ENCODE peak calls at places on chromosomes 6 and 20, in nine cellular contexts. One of them, this sample, is unnamed.

GRCh38 chr6:5996701-5997419 is 9.9 kb downstream of the NRN1 start:
- DNase-seq in T-helper 2 cell: no peak
- DNase-seq in GM20000: peak; percentile 29
- DNase-seq in midbrain: no peak
- DNase-seq in activated T-cell treated with anti-CD3 and anti-CD28 coated beads for 4 hours: no peak
- DNase-seq in stimulated activated effector memory CD8-positive, alpha-beta T cell treated with anti-CD3 and anti-CD28 coated beads, Interleukin-12 subunit alpha, Interleukin-12 subunit beta, amount 100 ng/mL, for 72 hours: no peak
- DNase-seq in LoVo: peak; percentile 61
- DNase-seq in mammary epithelial cell: peak; percentile 23
- DNase-seq in CD4-positive, alpha-beta memory T cell: no peak
- DNase-seq in this sample: no peak

GRCh38 chr6:54282186-54282585 is 26.1 kb upstream of the TINAG start:
- DNase-seq in T-helper 2 cell: no peak
- DNase-seq in GM20000: no peak
- DNase-seq in midbrain: no peak
- DNase-seq in activated T-cell treated with anti-CD3 and anti-CD28 coated beads for 4 hours: no peak
- DNase-seq in stimulated activated effector memory CD8-positive, alpha-beta T cell treated with anti-CD3 and anti-CD28 coated beads, Interleukin-12 subunit alpha, Interleukin-12 subunit beta, amount 100 ng/mL, for 72 hours: no peak
- DNase-seq in LoVo: peak; percentile 10
- DNase-seq in mammary epithelial cell: peak; percentile 70
- DNase-seq in CD4-positive, alpha-beta memory T cell: no peak
- DNase-seq in this sample: no peak

GRCh38 chr6:56820060-56820459 is 134.8 kb upstream of the BEND6 start:
- DNase-seq in T-helper 2 cell: no peak
- DNase-seq in GM20000: no peak
- DNase-seq in midbrain: no peak
- DNase-seq in activated T-cell treated with anti-CD3 and anti-CD28 coated beads for 4 hours: no peak
- DNase-seq in stimulated activated effector memory CD8-positive, alpha-beta T cell treated with anti-CD3 and anti-CD28 coated beads, Interleukin-12 subunit alpha, Interleukin-12 subunit beta, amount 100 ng/mL, for 72 hours: no peak
- DNase-seq in LoVo: no peak
- DNase-seq in mammary epithelial cell: no peak
- DNase-seq in CD4-positive, alpha-beta memory T cell: no peak
- DNase-seq in this sample: no peak

GRCh38 chr6:139638179-139638872 is 263.9 kb upstream of the CITED2 start:
- DNase-seq in T-helper 2 cell: no peak
- DNase-seq in GM20000: no peak
- DNase-seq in midbrain: no peak
- DNase-seq in activated T-cell treated with anti-CD3 and anti-CD28 coated beads for 4 hours: no peak
- DNase-seq in stimulated activated effector memory CD8-positive, alpha-beta T cell treated with anti-CD3 and anti-CD28 coated beads, Interleukin-12 subunit alpha, Interleukin-12 subunit beta, amount 100 ng/mL, for 72 hours: no peak
- DNase-seq in LoVo: no peak
- DNase-seq in mammary epithelial cell: no peak
- DNase-seq in CD4-positive, alpha-beta memory T cell: no peak
- DNase-seq in this sample: no peak

GRCh38 chr6:151738267-151738666 is 69.2 kb upstream of the ESR1 start:
- DNase-seq in T-helper 2 cell: no peak
- DNase-seq in GM20000: no peak
- DNase-seq in midbrain: no peak
- DNase-seq in activated T-cell treated with anti-CD3 and anti-CD28 coated beads for 4 hours: no peak
- DNase-seq in stimulated activated effector memory CD8-positive, alpha-beta T cell treated with anti-CD3 and anti-CD28 coated beads, Interleukin-12 subunit alpha, Interleukin-12 subunit beta, amount 100 ng/mL, for 72 hours: no peak
- DNase-seq in LoVo: no peak
- DNase-seq in mammary epithelial cell: no peak
- DNase-seq in CD4-positive, alpha-beta memory T cell: no peak
- DNase-seq in this sample: no peak

GRCh38 chr20:58464838-58465237 is 50.4 kb downstream of the APCDD1L start:
- DNase-seq in T-helper 2 cell: no peak
- DNase-seq in GM20000: no peak
- DNase-seq in midbrain: no peak
- DNase-seq in activated T-cell treated with anti-CD3 and anti-CD28 coated beads for 4 hours: no peak
- DNase-seq in stimulated activated effector memory CD8-positive, alpha-beta T cell treated with anti-CD3 and anti-CD28 coated beads, Interleukin-12 subunit alpha, Interleukin-12 subunit beta, amount 100 ng/mL, for 72 hours: no peak
- DNase-seq in LoVo: no peak
- DNase-seq in mammary epithelial cell: no peak
- DNase-seq in CD4-positive, alpha-beta memory T cell: no peak
- DNase-seq in this sample: no peak

GRCh38 chr6:156416392-156416791 is 360.8 kb upstream of the ARID1B start:
- DNase-seq in T-helper 2 cell: no peak
- DNase-seq in GM20000: no peak
- DNase-seq in midbrain: no peak
- DNase-seq in activated T-cell treated with anti-CD3 and anti-CD28 coated beads for 4 hours: no peak
- DNase-seq in stimulated activated effector memory CD8-positive, alpha-beta T cell treated with anti-CD3 and anti-CD28 coated beads, Interleukin-12 subunit alpha, Interleukin-12 subunit beta, amount 100 ng/mL, for 72 hours: no peak
- DNase-seq in LoVo: no peak
- DNase-seq in mammary epithelial cell: no peak
- DNase-seq in CD4-positive, alpha-beta memory T cell: no peak
- DNase-seq in this sample: no peak

GRCh38 chr6:21773199-21773974 is 179.8 kb downstream of the SOX4 start:
- DNase-seq in T-helper 2 cell: no peak
- DNase-seq in GM20000: no peak
- DNase-seq in midbrain: no peak
- DNase-seq in activated T-cell treated with anti-CD3 and anti-CD28 coated beads for 4 hours: no peak
- DNase-seq in stimulated activated effector memory CD8-positive, alpha-beta T cell treated with anti-CD3 and anti-CD28 coated beads, Interleukin-12 subunit alpha, Interleukin-12 subunit beta, amount 100 ng/mL, for 72 hours: no peak
- DNase-seq in LoVo: no peak
- DNase-seq in mammary epithelial cell: no peak
- DNase-seq in CD4-positive, alpha-beta memory T cell: no peak
- DNase-seq in this sample: no peak

GRCh38 chr6:44041461-44042260 is 85.6 kb downstream of the MRPL14 start:
- DNase-seq in T-helper 2 cell: no peak
- DNase-seq in GM20000: no peak
- DNase-seq in midbrain: no peak
- DNase-seq in activated T-cell treated with anti-CD3 and anti-CD28 coated beads for 4 hours: no peak
- DNase-seq in stimulated activated effector memory CD8-positive, alpha-beta T cell treated with anti-CD3 and anti-CD28 coated beads, Interleukin-12 subunit alpha, Interleukin-12 subunit beta, amount 100 ng/mL, for 72 hours: no peak
- DNase-seq in LoVo: peak; percentile 22
- DNase-seq in mammary epithelial cell: peak; percentile 96
- DNase-seq in CD4-positive, alpha-beta memory T cell: no peak
- DNase-seq in this sample: no peak

GRCh38 chr6:38847497-38847896 is 132.4 kb downstream of the DNAH8 start:
- DNase-seq in T-helper 2 cell: no peak
- DNase-seq in GM20000: no peak
- DNase-seq in midbrain: no peak
- DNase-seq in activated T-cell treated with anti-CD3 and anti-CD28 coated beads for 4 hours: no peak
- DNase-seq in stimulated activated effector memory CD8-positive, alpha-beta T cell treated with anti-CD3 and anti-CD28 coated beads, Interleukin-12 subunit alpha, Interleukin-12 subunit beta, amount 100 ng/mL, for 72 hours: no peak
- DNase-seq in LoVo: no peak
- DNase-seq in mammary epithelial cell: no peak
- DNase-seq in CD4-positive, alpha-beta memory T cell: no peak
- DNase-seq in this sample: no peak

GRCh38 chr20:58127731-58128130 is 100.7 kb downstream of the ANKRD60 start:
- DNase-seq in T-helper 2 cell: no peak
- DNase-seq in GM20000: no peak
- DNase-seq in midbrain: no peak
- DNase-seq in activated T-cell treated with anti-CD3 and anti-CD28 coated beads for 4 hours: no peak
- DNase-seq in stimulated activated effector memory CD8-positive, alpha-beta T cell treated with anti-CD3 and anti-CD28 coated beads, Interleukin-12 subunit alpha, Interleukin-12 subunit beta, amount 100 ng/mL, for 72 hours: no peak
- DNase-seq in LoVo: peak; percentile 63
- DNase-seq in mammary epithelial cell: peak; percentile 99
- DNase-seq in CD4-positive, alpha-beta memory T cell: no peak
- DNase-seq in this sample: no peak

GRCh38 chr6:155313602-155314091 is 637 bp downstream of the TFB1M start:
- DNase-seq in T-helper 2 cell: no peak
- DNase-seq in GM20000: no peak
- DNase-seq in midbrain: no peak
- DNase-seq in activated T-cell treated with anti-CD3 and anti-CD28 coated beads for 4 hours: no peak
- DNase-seq in stimulated activated effector memory CD8-positive, alpha-beta T cell treated with anti-CD3 and anti-CD28 coated beads, Interleukin-12 subunit alpha, Interleukin-12 subunit beta, amount 100 ng/mL, for 72 hours: no peak
- DNase-seq in LoVo: peak; percentile 35
- DNase-seq in mammary epithelial cell: peak; percentile 30
- DNase-seq in CD4-positive, alpha-beta memory T cell: peak; percentile 8
- DNase-seq in this sample: no peak

GRCh38 chr20:3121271-3121911 is 36.9 kb upstream of the AVP start:
- DNase-seq in T-helper 2 cell: no peak
- DNase-seq in GM20000: no peak
- DNase-seq in midbrain: no peak
- DNase-seq in activated T-cell treated with anti-CD3 and anti-CD28 coated beads for 4 hours: no peak
- DNase-seq in stimulated activated effector memory CD8-positive, alpha-beta T cell treated with anti-CD3 and anti-CD28 coated beads, Interleukin-12 subunit alpha, Interleukin-12 subunit beta, amount 100 ng/mL, for 72 hours: no peak
- DNase-seq in LoVo: no peak
- DNase-seq in mammary epithelial cell: no peak
- DNase-seq in CD4-positive, alpha-beta memory T cell: peak; percentile 48
- DNase-seq in this sample: no peak

GRCh38 chr6:89369009-89369408 is 16.5 kb upstream of the UBE2J1 start:
- DNase-seq in T-helper 2 cell: no peak
- DNase-seq in GM20000: no peak
- DNase-seq in midbrain: peak; percentile 23
- DNase-seq in activated T-cell treated with anti-CD3 and anti-CD28 coated beads for 4 hours: no peak
- DNase-seq in stimulated activated effector memory CD8-positive, alpha-beta T cell treated with anti-CD3 and anti-CD28 coated beads, Interleukin-12 subunit alpha, Interleukin-12 subunit beta, amount 100 ng/mL, for 72 hours: no peak
- DNase-seq in LoVo: no peak
- DNase-seq in mammary epithelial cell: peak; percentile 54
- DNase-seq in CD4-positive, alpha-beta memory T cell: no peak
- DNase-seq in this sample: no peak

GRCh38 chr6:34092631-34093030 is 53.3 kb downstream of the GRM4 start:
- DNase-seq in T-helper 2 cell: no peak
- DNase-seq in GM20000: no peak
- DNase-seq in midbrain: no peak
- DNase-seq in activated T-cell treated with anti-CD3 and anti-CD28 coated beads for 4 hours: no peak
- DNase-seq in stimulated activated effector memory CD8-positive, alpha-beta T cell treated with anti-CD3 and anti-CD28 coated beads, Interleukin-12 subunit alpha, Interleukin-12 subunit beta, amount 100 ng/mL, for 72 hours: no peak
- DNase-seq in LoVo: no peak
- DNase-seq in mammary epithelial cell: no peak
- DNase-seq in CD4-positive, alpha-beta memory T cell: no peak
- DNase-seq in this sample: no peak

GRCh38 chr6:2376429-2377355 is 131.3 kb upstream of the GMDS start:
- DNase-seq in T-helper 2 cell: no peak
- DNase-seq in GM20000: no peak
- DNase-seq in midbrain: no peak
- DNase-seq in activated T-cell treated with anti-CD3 and anti-CD28 coated beads for 4 hours: no peak
- DNase-seq in stimulated activated effector memory CD8-positive, alpha-beta T cell treated with anti-CD3 and anti-CD28 coated beads, Interleukin-12 subunit alpha, Interleukin-12 subunit beta, amount 100 ng/mL, for 72 hours: no peak
- DNase-seq in LoVo: peak; percentile 86
- DNase-seq in mammary epithelial cell: peak; percentile 82
- DNase-seq in CD4-positive, alpha-beta memory T cell: no peak
- DNase-seq in this sample: no peak

GRCh38 chr20:34112600-34113061 is 588 bp upstream of the EIF2S2 start:
- DNase-seq in T-helper 2 cell: no peak
- DNase-seq in GM20000: peak; percentile 37
- DNase-seq in midbrain: peak; percentile 64
- DNase-seq in activated T-cell treated with anti-CD3 and anti-CD28 coated beads for 4 hours: peak; percentile 8
- DNase-seq in stimulated activated effector memory CD8-positive, alpha-beta T cell treated with anti-CD3 and anti-CD28 coated beads, Interleukin-12 subunit alpha, Interleukin-12 subunit beta, amount 100 ng/mL, for 72 hours: no peak
- DNase-seq in LoVo: peak; percentile 52
- DNase-seq in mammary epithelial cell: no peak
- DNase-seq in CD4-positive, alpha-beta memory T cell: no peak
- DNase-seq in this sample: peak; percentile 1

GRCh38 chr6:107972413-107973096 is 14.5 kb upstream of the SEC63 start:
- DNase-seq in T-helper 2 cell: no peak
- DNase-seq in GM20000: no peak
- DNase-seq in midbrain: no peak
- DNase-seq in activated T-cell treated with anti-CD3 and anti-CD28 coated beads for 4 hours: no peak
- DNase-seq in stimulated activated effector memory CD8-positive, alpha-beta T cell treated with anti-CD3 and anti-CD28 coated beads, Interleukin-12 subunit alpha, Interleukin-12 subunit beta, amount 100 ng/mL, for 72 hours: no peak
- DNase-seq in LoVo: no peak
- DNase-seq in mammary epithelial cell: no peak
- DNase-seq in CD4-positive, alpha-beta memory T cell: no peak
- DNase-seq in this sample: no peak

GRCh38 chr20:47280228-47280627 is 76.3 kb downstream of the ZMYND8 start:
- DNase-seq in T-helper 2 cell: no peak
- DNase-seq in GM20000: no peak
- DNase-seq in midbrain: no peak
- DNase-seq in activated T-cell treated with anti-CD3 and anti-CD28 coated beads for 4 hours: no peak
- DNase-seq in stimulated activated effector memory CD8-positive, alpha-beta T cell treated with anti-CD3 and anti-CD28 coated beads, Interleukin-12 subunit alpha, Interleukin-12 subunit beta, amount 100 ng/mL, for 72 hours: no peak
- DNase-seq in LoVo: no peak
- DNase-seq in mammary epithelial cell: no peak
- DNase-seq in CD4-positive, alpha-beta memory T cell: no peak
- DNase-seq in this sample: no peak

GRCh38 chr20:46119028-46119546 is 973 bp downstream of the CD40 start:
- DNase-seq in T-helper 2 cell: no peak
- DNase-seq in GM20000: peak; percentile 61
- DNase-seq in midbrain: no peak
- DNase-seq in activated T-cell treated with anti-CD3 and anti-CD28 coated beads for 4 hours: no peak
- DNase-seq in stimulated activated effector memory CD8-positive, alpha-beta T cell treated with anti-CD3 and anti-CD28 coated beads, Interleukin-12 subunit alpha, Interleukin-12 subunit beta, amount 100 ng/mL, for 72 hours: no peak
- DNase-seq in LoVo: no peak
- DNase-seq in mammary epithelial cell: no peak
- DNase-seq in CD4-positive, alpha-beta memory T cell: no peak
- DNase-seq in this sample: no peak

GRCh38 chr6:100803264-100803663 is 77.9 kb downstream of the ASCC3 start:
- DNase-seq in T-helper 2 cell: no peak
- DNase-seq in GM20000: no peak
- DNase-seq in midbrain: no peak
- DNase-seq in activated T-cell treated with anti-CD3 and anti-CD28 coated beads for 4 hours: no peak
- DNase-seq in stimulated activated effector memory CD8-positive, alpha-beta T cell treated with anti-CD3 and anti-CD28 coated beads, Interleukin-12 subunit alpha, Interleukin-12 subunit beta, amount 100 ng/mL, for 72 hours: no peak
- DNase-seq in LoVo: no peak
- DNase-seq in mammary epithelial cell: peak; percentile 32
- DNase-seq in CD4-positive, alpha-beta memory T cell: no peak
- DNase-seq in this sample: no peak

GRCh38 chr6:164274510-164274909 is 860.0 kb downstream of the QKI start:
- DNase-seq in T-helper 2 cell: no peak
- DNase-seq in GM20000: no peak
- DNase-seq in midbrain: no peak
- DNase-seq in activated T-cell treated with anti-CD3 and anti-CD28 coated beads for 4 hours: no peak
- DNase-seq in stimulated activated effector memory CD8-positive, alpha-beta T cell treated with anti-CD3 and anti-CD28 coated beads, Interleukin-12 subunit alpha, Interleukin-12 subunit beta, amount 100 ng/mL, for 72 hours: no peak
- DNase-seq in LoVo: no peak
- DNase-seq in mammary epithelial cell: no peak
- DNase-seq in CD4-positive, alpha-beta memory T cell: no peak
- DNase-seq in this sample: no peak

GRCh38 chr6:142694054-142694453 is 250.9 kb downstream of the HIVEP2 start:
- DNase-seq in T-helper 2 cell: no peak
- DNase-seq in GM20000: no peak
- DNase-seq in midbrain: no peak
- DNase-seq in activated T-cell treated with anti-CD3 and anti-CD28 coated beads for 4 hours: no peak
- DNase-seq in stimulated activated effector memory CD8-positive, alpha-beta T cell treated with anti-CD3 and anti-CD28 coated beads, Interleukin-12 subunit alpha, Interleukin-12 subunit beta, amount 100 ng/mL, for 72 hours: no peak
- DNase-seq in LoVo: no peak
- DNase-seq in mammary epithelial cell: peak; percentile 21
- DNase-seq in CD4-positive, alpha-beta memory T cell: no peak
- DNase-seq in this sample: no peak

GRCh38 chr6:145070791-145071190 is 664.5 kb downstream of the EPM2A start:
- DNase-seq in T-helper 2 cell: no peak
- DNase-seq in GM20000: no peak
- DNase-seq in midbrain: no peak
- DNase-seq in activated T-cell treated with anti-CD3 and anti-CD28 coated beads for 4 hours: no peak
- DNase-seq in stimulated activated effector memory CD8-positive, alpha-beta T cell treated with anti-CD3 and anti-CD28 coated beads, Interleukin-12 subunit alpha, Interleukin-12 subunit beta, amount 100 ng/mL, for 72 hours: no peak
- DNase-seq in LoVo: no peak
- DNase-seq in mammary epithelial cell: no peak
- DNase-seq in CD4-positive, alpha-beta memory T cell: no peak
- DNase-seq in this sample: no peak

GRCh38 chr6:43873806-43874714 is 104.0 kb downstream of the VEGFA start:
- DNase-seq in T-helper 2 cell: no peak
- DNase-seq in GM20000: no peak
- DNase-seq in midbrain: no peak
- DNase-seq in activated T-cell treated with anti-CD3 and anti-CD28 coated beads for 4 hours: no peak
- DNase-seq in stimulated activated effector memory CD8-positive, alpha-beta T cell treated with anti-CD3 and anti-CD28 coated beads, Interleukin-12 subunit alpha, Interleukin-12 subunit beta, amount 100 ng/mL, for 72 hours: no peak
- DNase-seq in LoVo: no peak
- DNase-seq in mammary epithelial cell: no peak
- DNase-seq in CD4-positive, alpha-beta memory T cell: no peak
- DNase-seq in this sample: no peak

GRCh38 chr6:7904654-7905319 is 5.8 kb downstream of the TXNDC5 start:
- DNase-seq in T-helper 2 cell: no peak
- DNase-seq in GM20000: no peak
- DNase-seq in midbrain: no peak
- DNase-seq in activated T-cell treated with anti-CD3 and anti-CD28 coated beads for 4 hours: no peak
- DNase-seq in stimulated activated effector memory CD8-positive, alpha-beta T cell treated with anti-CD3 and anti-CD28 coated beads, Interleukin-12 subunit alpha, Interleukin-12 subunit beta, amount 100 ng/mL, for 72 hours: no peak
- DNase-seq in LoVo: no peak
- DNase-seq in mammary epithelial cell: no peak
- DNase-seq in CD4-positive, alpha-beta memory T cell: no peak
- DNase-seq in this sample: no peak

GRCh38 chr20:5078399-5078958 is 41.3 kb downstream of the PCNA start:
- DNase-seq in T-helper 2 cell: peak; percentile 43
- DNase-seq in GM20000: peak; percentile 84
- DNase-seq in midbrain: peak; percentile 39
- DNase-seq in activated T-cell treated with anti-CD3 and anti-CD28 coated beads for 4 hours: peak; percentile 56
- DNase-seq in stimulated activated effector memory CD8-positive, alpha-beta T cell treated with anti-CD3 and anti-CD28 coated beads, Interleukin-12 subunit alpha, Interleukin-12 subunit beta, amount 100 ng/mL, for 72 hours: peak; percentile 86
- DNase-seq in LoVo: peak; percentile 67
- DNase-seq in mammary epithelial cell: peak; percentile 17
- DNase-seq in CD4-positive, alpha-beta memory T cell: peak; percentile 81
- DNase-seq in this sample: peak; percentile 63

GRCh38 chr6:56802570-56802969 is 152.3 kb upstream of the BEND6 start:
- DNase-seq in T-helper 2 cell: no peak
- DNase-seq in GM20000: no peak
- DNase-seq in midbrain: no peak
- DNase-seq in activated T-cell treated with anti-CD3 and anti-CD28 coated beads for 4 hours: no peak
- DNase-seq in stimulated activated effector memory CD8-positive, alpha-beta T cell treated with anti-CD3 and anti-CD28 coated beads, Interleukin-12 subunit alpha, Interleukin-12 subunit beta, amount 100 ng/mL, for 72 hours: no peak
- DNase-seq in LoVo: peak; percentile 62
- DNase-seq in mammary epithelial cell: peak; percentile 42
- DNase-seq in CD4-positive, alpha-beta memory T cell: no peak
- DNase-seq in this sample: no peak